ENCODE peak calls at places on chromosomes 3 and 15, in four cellular contexts. V is OCI-LY7, A is PC-9, N is PC-3. T is an unnamed sample. For H3K4me1, the result is how much of the 10 kb centered on the place peaks cover.

GRCh38 chr15:88613074-88613944 is 7.8 kb upstream of the AEN start:
- DNase-seq in N (no peak), V (no peak), A (no peak), T (no peak)

GRCh38 chr3:71581451-71581980 is 2.0 kb downstream of the FOXP1 start:
- DNase-seq in V (peak), N (peak), A (no peak), T (peak)

GRCh38 chr3:128878556-128879124 is 780 bp upstream of the ACAD9 start:
- DNase-seq in A (peak), N (peak), V (peak), T (peak)

GRCh38 chr3:89260721-89261120 is 153.3 kb downstream of the EPHA3 start:
- DNase-seq in A (no peak), V (no peak), N (no peak), T (no peak)

GRCh38 chr3:126284258-126284904 is 72.8 kb downstream of the KLF15 start:
- DNase-seq in N (peak), V (no peak), A (peak), T (no peak)

GRCh38 chr3:31981206-31982181 is at the start of the genes OSBPL10 and ZNF860:
- DNase-seq in A (peak), V (peak), N (peak), T (peak)

GRCh38 chr3:119891944-119892721 is 110.2 kb downstream of the NR1I2 start:
- DNase-seq in N (peak), A (no peak), V (peak), T (no peak)

GRCh38 chr3:66489577-66489976 is 11.2 kb downstream of the LRIG1 start:
- DNase-seq in A (no peak), V (peak), N (no peak), T (no peak)

GRCh38 chr3:159169828-159170227 is 368.0 kb downstream of the MFSD1 start:
- DNase-seq in A (peak), N (peak), V (no peak), T (no peak)

GRCh38 chr3:153289334-153289808 is 127.3 kb downstream of the RAP2B start:
- DNase-seq in A (no peak), V (no peak), N (peak), T (no peak)

GRCh38 chr15:61890106-61890505 is 170.1 kb downstream of the VPS13C start:
- DNase-seq in N (peak), V (no peak), A (no peak), T (no peak)

GRCh38 chr15:53246996-53247395 is 456.9 kb upstream of the ONECUT1 start:
- DNase-seq in N (no peak), V (no peak), A (no peak), T (no peak)

GRCh38 chr3:58899159-58899952 is 150.5 kb downstream of the CFAP20DC start:
- DNase-seq in N (peak), A (no peak), V (no peak), T (peak)

GRCh38 chr3:3799173-3800075 is at the start of gene LRRN1:
- DNase-seq in A (no peak), N (no peak), V (no peak), T (peak)

GRCh38 chr3:172040078-172040975 is 949 bp downstream of the FNDC3B start:
- DNase-seq in V (peak), A (peak), N (peak), T (peak)

GRCh38 chr3:70097084-70097483 is 97.6 kb downstream of the SAMMSON start:
- DNase-seq in N (no peak), A (no peak), V (no peak), T (no peak)

GRCh38 chr3:473284-473800 is 276.8 kb downstream of the CHL1 start:
- DNase-seq in V (no peak), N (no peak), A (no peak), T (no peak)

GRCh38 chr3:54957711-54958110 is 29.9 kb upstream of the LRTM1 start:
- DNase-seq in A (no peak), N (no peak), V (no peak), T (no peak)

GRCh38 chr3:127426444-127427168 is 138.8 kb upstream of the PRR20G start:
- DNase-seq in A (no peak), N (no peak), V (no peak), T (no peak)

GRCh38 chr3:127182446-127182845 is 10.5 kb upstream of the PRR23E start:
- DNase-seq in N (no peak), A (no peak), V (no peak), T (no peak)

GRCh38 chr15:44177139-44177538 is 17.9 kb downstream of the FRMD5 start:
- DNase-seq in V (no peak), N (no peak), A (no peak), T (no peak)

GRCh38 chr15:98753726-98754125 is 105.4 kb downstream of the IGF1R start:
- DNase-seq in V (no peak), A (no peak), N (no peak), T (no peak)

GRCh38 chr3:13220991-13221390 is 147.8 kb upstream of the IQSEC1 start:
- DNase-seq in V (no peak), A (no peak), N (no peak), T (no peak)

GRCh38 chr15:60908888-60909287 is 320.2 kb downstream of the RORA start:
- DNase-seq in V (no peak), N (no peak), A (no peak), T (no peak)

GRCh38 chr3:120780977-120781376 is 38.4 kb downstream of the GTF2E1 start:
- DNase-seq in A (no peak), V (no peak), N (peak), T (peak)

GRCh38 chr3:150183619-150184425 is 213.1 kb upstream of the PFN2 start:
- DNase-seq in N (peak), V (peak), A (peak), T (peak)

GRCh38 chr3:61358364-61358763 is 107.1 kb upstream of the FHIT start:
- DNase-seq in A (no peak), N (no peak), V (no peak), T (peak)

GRCh38 chr3:193176690-193177089 is 64.3 kb upstream of the PLAAT1 start:
- DNase-seq in N (no peak), A (no peak), V (no peak), T (no peak)

GRCh38 chr3:77536038-77536775 is 496.3 kb downstream of the ROBO2 start:
- DNase-seq in A (no peak), N (peak), V (no peak), T (no peak)

GRCh38 chr15:58040117-58040516 is 25.4 kb downstream of the ALDH1A2 start:
- DNase-seq in V (no peak), A (no peak), N (peak), T (no peak)

GRCh38 chr3:140421884-140422283 is 256.0 kb upstream of the TRIM42 start:
- DNase-seq in V (no peak), A (no peak), N (no peak), T (no peak)

GRCh38 chr3:182083112-182083511 is 371.4 kb downstream of the SOX2 start:
- DNase-seq in V (no peak), A (peak), N (peak), T (no peak)

GRCh38 chr3:107216711-107217110 is 160.5 kb upstream of the CCDC54 start:
- DNase-seq in N (peak), A (no peak), V (no peak), T (no peak)

GRCh38 chr15:92725171-92725570 is 69.6 kb upstream of the FAM174B start:
- DNase-seq in V (no peak), N (no peak), A (no peak), T (no peak)

GRCh38 chr3:142098974-142099373 is 50.4 kb downstream of the TFDP2 start:
- DNase-seq in A (peak), V (peak), N (peak), T (no peak)

GRCh38 chr15:40306908-40307307 is 827 bp downstream of the PLCB2 start:
- DNase-seq in N (no peak), V (no peak), A (no peak), T (peak)

DNA sequence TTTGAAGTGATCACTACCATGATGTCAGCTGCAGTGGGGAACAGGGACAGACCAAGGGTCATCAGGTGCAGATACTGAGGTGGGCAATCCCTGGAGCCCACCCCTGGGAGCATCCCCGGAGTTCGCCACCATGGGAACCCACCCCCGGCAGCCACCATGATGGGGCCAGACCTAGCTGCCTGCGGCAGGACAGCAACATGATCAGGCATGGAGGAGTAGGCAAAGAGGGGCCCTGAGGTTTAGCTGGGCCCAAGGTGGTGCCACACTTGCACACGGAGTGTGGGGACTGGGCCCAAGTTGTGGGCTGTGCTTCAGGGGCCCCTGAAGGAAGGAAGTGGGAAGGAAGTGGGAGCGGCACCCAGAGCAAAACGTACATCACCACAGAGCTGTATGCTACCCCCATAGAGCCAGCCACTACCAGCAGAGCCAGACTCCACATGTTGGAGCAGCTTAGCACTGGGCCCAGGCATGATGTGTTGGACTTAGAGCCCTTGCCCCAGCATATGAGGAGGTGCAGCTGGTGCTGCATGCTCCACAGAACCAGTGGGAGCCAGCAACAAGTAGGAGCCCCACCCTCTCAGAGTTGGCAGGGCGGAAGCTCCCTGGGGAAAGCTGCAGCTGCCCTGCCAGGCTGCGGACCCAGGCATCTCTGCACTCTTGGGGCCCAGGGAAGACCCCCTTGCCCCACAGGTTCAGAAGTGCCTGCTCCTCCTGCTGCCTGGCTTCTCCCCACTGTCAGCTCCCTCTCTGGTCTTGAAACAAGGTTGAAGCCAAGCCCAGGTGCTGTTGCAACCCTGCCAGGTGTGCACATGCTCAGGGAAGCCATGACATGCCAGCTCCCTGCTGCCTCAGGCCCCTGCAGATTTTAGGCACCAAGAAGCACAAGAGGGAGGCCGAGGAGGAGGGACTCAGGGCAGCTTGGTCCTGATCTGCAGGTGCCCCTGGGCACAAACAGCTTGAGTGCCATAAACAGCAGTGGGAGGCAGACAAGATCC is 515.3 kb downstream of the ZBBX start:
- DNase-seq in N (no peak), A (no peak), V (no peak), T (no peak)
- TF ChIP-seq CTCF in N (no peak), A (no peak), V (no peak), T (no peak)

GRCh38 chr3:10522646-10523303 is 17.4 kb upstream of the ATP2B2 start:
- DNase-seq in N (no peak), V (peak), A (no peak), T (no peak)
- H3K4me1 ChIP-seq in N (under half), V (under half), A (under half), T (under half)

DNA sequence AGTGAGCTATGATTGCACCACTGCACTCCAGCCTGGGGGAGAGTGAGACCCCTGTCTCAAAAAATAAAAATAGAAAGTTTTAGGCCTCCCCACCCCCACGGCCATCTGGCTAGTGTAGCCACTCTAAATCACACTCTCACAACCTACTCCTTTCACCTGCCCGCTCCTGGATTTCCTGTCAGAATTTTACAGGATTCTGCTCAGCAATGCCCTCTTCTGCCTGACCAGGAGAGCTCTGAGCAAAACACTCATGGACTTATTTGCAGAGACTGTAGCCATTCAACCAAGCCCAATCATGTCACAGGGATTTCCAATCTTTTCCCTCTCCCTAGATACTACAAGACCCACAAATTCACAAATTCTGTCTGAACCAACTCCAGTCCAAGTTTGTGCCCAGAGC is 242.6 kb upstream of the TPRG1 start:
- DNase-seq in A (no peak), V (no peak), N (peak), T (no peak)
- TF ChIP-seq CTCF in A (no peak), V (no peak), N (peak), T (no peak)

GRCh38 chr15:84666373-84666772 is 8.4 kb upstream of the NMB start:
- DNase-seq in V (no peak), A (no peak), N (no peak), T (no peak)
- H3K4me1 ChIP-seq in V (under half), A (under half), N (under half), T (under half)

GRCh38 chr3:133805702-133806475 is at the start of gene SRPRB:
- DNase-seq in N (peak), A (peak), V (peak), T (peak)
- TF ChIP-seq CTCF in N (no peak), A (no peak), V (no peak), T (no peak)

DNA sequence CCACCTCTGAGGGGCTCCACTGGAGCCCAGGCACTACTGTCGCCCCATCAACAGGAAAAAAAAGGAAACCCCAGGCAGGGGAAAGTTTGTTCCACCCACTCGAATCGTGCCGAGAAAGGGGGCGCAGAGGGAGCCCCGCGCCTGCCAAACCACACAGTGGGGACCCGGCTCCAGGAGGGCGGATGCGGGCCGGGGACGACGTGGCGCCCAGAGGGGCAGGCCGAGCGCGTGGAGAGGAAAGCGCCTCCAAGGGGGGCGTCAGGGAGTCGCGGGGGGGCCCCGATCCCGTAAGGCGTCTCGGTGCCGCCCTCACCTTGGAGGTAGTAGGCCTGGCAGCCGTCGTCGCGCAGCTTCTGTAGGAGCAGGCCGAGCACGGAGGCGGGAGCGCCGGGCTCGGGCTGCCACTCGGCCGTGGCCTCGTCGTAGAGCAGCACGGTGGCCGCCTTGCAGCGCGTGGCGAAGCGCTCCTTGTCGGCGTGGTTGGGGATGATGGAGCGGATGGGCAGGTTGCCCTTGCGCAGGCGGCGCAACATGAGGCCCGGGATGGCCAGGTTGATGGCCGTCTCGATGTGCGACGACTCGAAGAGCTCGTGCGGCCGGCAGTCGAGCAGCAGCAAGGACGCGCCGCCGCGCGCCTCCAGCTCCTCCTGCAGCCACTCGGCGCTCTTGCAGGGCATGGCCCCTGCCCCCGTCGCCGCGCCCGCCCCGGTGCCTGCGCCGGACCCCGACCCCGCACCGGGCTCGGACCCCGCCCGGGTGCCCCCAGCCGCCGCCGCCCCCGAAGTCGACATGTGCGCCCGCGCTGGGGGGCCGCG is 627 bp downstream of the DUSP7 start:
- DNase-seq in V (peak), A (peak), N (peak), T (peak)
- H3K4me1 ChIP-seq in V (under half), A (under half), N (under half), T (under half)

GRCh38 chr3:73549071-73549600 is 75.6 kb downstream of the PDZRN3 start:
- DNase-seq in A (no peak), N (no peak), V (no peak), T (no peak)
- TF ChIP-seq CTCF in A (no peak), N (no peak), V (no peak), T (no peak)

GRCh38 chr15:74008901-74009300 is 14.4 kb downstream of the PML start:
- DNase-seq in V (no peak), N (no peak), A (no peak), T (no peak)

GRCh38 chr15:74010929-74011540 is 16.5 kb downstream of the PML start:
- DNase-seq in N (no peak), A (no peak), V (no peak), T (no peak)

GRCh38 chr15:74006774-74007639 is 12.5 kb downstream of the PML start:
- DNase-seq in A (no peak), V (no peak), N (no peak), T (no peak)

GRCh38 chr15:74011610-74012009 is 17.1 kb downstream of the PML start:
- DNase-seq in N (peak), A (no peak), V (no peak), T (peak)

GRCh38 chr15:74007820-74008371 is 13.4 kb downstream of the PML start:
- DNase-seq in N (no peak), A (no peak), V (peak), T (no peak)
- H3K4me1 ChIP-seq in N (under half), A (under half), V (under half), T (under half)

GRCh38 chr3:125054436-125055164 is 1.2 kb downstream of the HEG1 start:
- DNase-seq in N (peak), V (peak), A (no peak), T (no peak)
- TF ChIP-seq CTCF in N (peak), V (no peak), A (no peak), T (no peak)